ENCODE peak calls at places on chromosomes 11 and 22, in four cellular contexts. P is right lobe of liver, X is GM12865, N is A549. A is an unnamed sample.

GRCh38 chr22:44523981-44524759 is 26.1 kb upstream of the RTL6 start:
- DNase-seq in P (peak; percentile 26), X (no peak), N (no peak), A (no peak)

GRCh38 chr11:86954288-86955110 is 696 bp downstream of the FZD4 start:
- DNase-seq in P (peak; percentile 61), X (peak; percentile 7), N (peak; percentile 33), A (peak; percentile 45)

GRCh38 chr11:15142838-15143237 is 28.1 kb downstream of the INSC start:
- DNase-seq in P (no peak), X (no peak), N (no peak), A (no peak)

GRCh38 chr22:42397332-42398246 is 34.6 kb downstream of the NFAM1 start:
- DNase-seq in P (no peak), X (peak; percentile 65), N (no peak), A (no peak)

GRCh38 chr22:46224044-46224746 is 25.9 kb downstream of the CDPF1 start:
- DNase-seq in P (peak; percentile 67), X (no peak), N (no peak), A (no peak)

GRCh38 chr11:75351541-75352416 is at the start of gene ARRB1:
- DNase-seq in P (peak; percentile 69), X (peak; percentile 49), N (peak; percentile 70), A (peak; percentile 73)

GRCh38 chr11:47407746-47408590 is at the start of gene SLC39A13:
- DNase-seq in P (peak; percentile 97), X (peak; percentile 99), N (peak; percentile 97), A (peak; percentile 99)

GRCh38 chr11:95269402-95269801 is 38.4 kb upstream of the SESN3 start:
- DNase-seq in P (no peak), X (no peak), N (no peak), A (no peak)

GRCh38 chr22:39207141-39208012 is 37.4 kb downstream of the PDGFB start:
- DNase-seq in P (no peak), X (no peak), N (no peak), A (no peak)

GRCh38 chr11:19982761-19983495 is 177.3 kb downstream of the DBX1 start:
- DNase-seq in P (no peak), X (no peak), N (no peak), A (no peak)

GRCh38 chr11:13440100-13440855 is 22.7 kb downstream of the BTBD10 start:
- DNase-seq in P (no peak), X (no peak), N (peak; percentile 58), A (no peak)

GRCh38 chr11:119100246-119100959 is 1.2 kb downstream of the DPAGT1 start:
- DNase-seq in P (no peak), X (no peak), N (peak; percentile 50), A (no peak)

GRCh38 chr11:18705651-18706281 is 7.2 kb downstream of the TMEM86A start:
- DNase-seq in P (no peak), X (no peak), N (no peak), A (peak; percentile 82)

GRCh38 chr22:42300286-42301071 is 30.0 kb upstream of the TCF20 start:
- DNase-seq in P (no peak), X (peak; percentile 58), N (no peak), A (peak; percentile 53)

GRCh38 chr11:16791494-16791961 is 53.1 kb downstream of the C11orf58 start:
- DNase-seq in P (no peak), X (no peak), N (peak; percentile 68), A (peak; percentile 70)

GRCh38 chr22:47695176-47695575 is 932.7 kb downstream of the TBC1D22A start:
- DNase-seq in P (no peak), X (peak; percentile 65), N (no peak), A (no peak)

GRCh38 chr11:61294717-61295595 is at the start of gene VWCE:
- DNase-seq in P (peak; percentile 72), X (peak; percentile 90), N (peak; percentile 62), A (peak; percentile 55)

GRCh38 chr22:38569181-38569971 is 607 bp downstream of the DMC1 start:
- DNase-seq in P (peak; percentile 48), X (peak; percentile 26), N (peak; percentile 13), A (no peak)

GRCh38 chr22:45450931-45451651 is 37.6 kb downstream of the RIBC2 start:
- DNase-seq in P (no peak), X (no peak), N (no peak), A (no peak)

GRCh38 chr11:10778217-10778970 is 27.3 kb downstream of the CTR9 start:
- DNase-seq in P (no peak), X (no peak), N (no peak), A (no peak)

DNA sequence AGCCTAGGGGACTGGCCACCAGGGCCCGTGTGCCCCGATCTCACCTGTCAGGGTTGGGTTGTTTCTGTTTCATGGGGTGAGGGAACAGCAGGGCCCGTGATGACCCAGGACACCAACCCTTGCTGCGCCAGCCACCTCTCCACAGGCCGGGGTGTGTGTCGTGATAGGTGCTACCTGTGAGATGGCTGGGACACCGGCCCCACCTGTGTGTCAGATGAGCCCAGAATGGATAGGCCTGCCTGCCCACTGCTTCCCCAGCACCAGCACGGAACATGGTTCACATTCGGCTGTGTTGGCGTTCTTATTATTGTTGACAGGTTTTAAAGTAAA is 7.1 kb downstream of the CLDN5 start:
- DNase-seq in P (no peak), X (no peak), N (no peak), A (no peak)
- H3K4me3 ChIP-seq in P (no peak overlapping the region), X (no peak overlapping the region), N (no peak overlapping the region), A (no peak overlapping the region)

GRCh38 chr11:103942646-103943045 is 93.8 kb upstream of the DDI1 start:
- DNase-seq in P (no peak), X (no peak), N (no peak), A (no peak)

GRCh38 chr11:103936059-103936458 is 100.4 kb upstream of the DDI1 start:
- DNase-seq in P (no peak), X (no peak), N (no peak), A (no peak)

GRCh38 chr11:103944251-103944944 is 92.0 kb upstream of the DDI1 start:
- DNase-seq in P (no peak), X (no peak), N (no peak), A (no peak)

GRCh38 chr11:103939694-103940093 is 96.7 kb upstream of the DDI1 start:
- DNase-seq in P (no peak), X (no peak), N (no peak), A (no peak)

DNA sequence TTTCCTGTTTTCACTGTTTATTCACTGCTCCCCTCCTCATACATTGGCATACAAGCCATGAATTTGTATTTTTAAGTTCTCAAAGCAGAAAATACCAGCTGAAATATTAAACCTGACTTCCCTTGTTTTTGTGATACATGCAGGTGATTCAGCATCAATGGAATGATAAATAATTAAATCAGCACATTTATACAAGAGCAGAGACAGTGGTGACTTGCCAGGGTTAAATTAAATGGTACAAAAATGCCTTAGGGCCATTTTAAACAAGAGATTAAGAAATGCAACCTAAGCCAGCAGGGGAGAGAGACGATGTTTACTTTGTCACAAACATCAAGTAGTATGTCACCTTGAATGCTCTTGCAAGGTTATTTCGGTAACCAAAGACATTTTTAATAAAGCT is 95.9 kb upstream of the DDI1 start:
- DNase-seq in P (no peak), X (no peak), N (no peak), A (no peak)
- H3K4me3 ChIP-seq in P (no peak overlapping the region), X (no peak overlapping the region), N (no peak overlapping the region), A (no peak overlapping the region)

DNA sequence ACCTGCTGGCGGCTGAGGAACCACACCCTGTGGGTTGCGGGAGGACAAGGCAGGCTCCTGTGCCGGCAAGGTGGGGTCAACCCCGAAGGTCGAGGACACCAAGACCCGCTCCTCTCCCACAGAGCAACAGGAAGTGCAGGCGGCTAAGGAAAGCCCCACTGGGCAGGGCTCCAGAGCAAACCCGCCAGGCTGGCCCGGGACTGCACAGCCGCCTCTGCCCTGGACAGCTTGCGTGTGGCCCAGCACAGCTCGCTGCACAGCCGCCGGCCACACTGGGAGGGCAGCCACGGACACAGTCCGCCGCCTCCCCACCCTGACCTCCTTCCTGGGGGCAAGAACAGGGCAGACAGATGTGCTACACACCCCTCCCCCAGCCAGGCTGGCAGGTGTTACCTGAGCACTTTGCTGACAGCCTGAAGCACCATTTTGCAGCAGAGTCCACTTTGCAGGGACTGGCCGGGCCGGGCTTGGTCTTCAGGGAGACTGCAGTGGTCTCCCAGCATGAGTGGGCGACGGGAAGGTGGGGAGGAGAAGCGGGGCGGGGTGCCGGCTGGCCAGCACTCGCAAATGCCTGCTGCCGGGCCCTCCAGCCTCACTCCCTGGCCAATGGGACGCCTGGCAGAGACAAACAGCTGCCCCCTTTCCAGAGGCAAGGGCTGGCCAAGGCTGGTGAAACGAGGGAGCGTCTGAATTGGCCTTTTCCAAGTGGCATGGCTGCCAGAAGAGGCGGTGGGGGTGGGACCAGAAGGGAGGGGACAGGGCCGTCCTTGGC is at the start of gene MOB2:
- DNase-seq in P (no peak), X (peak; percentile 23), N (no peak), A (peak; percentile 84)
- H3K4me3 ChIP-seq in P (no peak within 1 kb of the TSS), X (no peak within 1 kb of the TSS), N (no peak within 1 kb of the TSS), A (no peak within 1 kb of the TSS)

GRCh38 chr11:64762916-64763803 is 3.4 kb upstream of the PYGM start:
- DNase-seq in P (no peak), X (no peak), N (no peak), A (peak; percentile 50)
- H3K4me3 ChIP-seq in P (no peak overlapping the region), X (no peak overlapping the region), N (no peak overlapping the region), A (no peak overlapping the region)

DNA sequence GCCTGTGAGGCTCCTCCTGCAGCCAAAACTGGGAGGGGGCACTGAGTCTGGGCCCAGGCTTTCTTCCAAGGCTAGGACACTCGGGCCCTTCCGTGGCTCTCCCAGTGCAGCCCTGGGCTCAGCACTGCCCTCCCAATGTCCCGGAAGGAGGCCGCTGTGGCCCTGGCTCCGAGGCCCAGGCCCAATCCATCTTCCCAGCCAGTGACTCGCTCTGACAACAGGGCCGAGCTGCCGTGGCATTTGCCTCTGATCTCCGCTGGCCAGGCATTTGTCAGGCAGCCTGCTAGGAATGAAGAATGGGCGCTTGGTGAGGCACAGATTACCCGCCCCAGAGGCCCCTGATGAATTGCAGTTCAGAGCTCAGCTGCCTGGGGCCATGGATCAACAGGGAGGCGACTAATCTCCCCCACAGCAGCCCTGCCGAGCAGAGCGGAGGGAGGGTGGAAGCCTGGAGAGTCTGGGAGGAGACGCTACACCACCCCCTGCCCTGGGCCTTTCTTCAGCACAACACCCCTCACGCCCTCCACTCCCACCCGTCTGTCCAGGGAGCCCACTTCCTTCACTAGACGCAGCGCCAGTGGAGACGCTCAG is 8.3 kb downstream of the FXYD2 start:
- DNase-seq in P (no peak), X (peak; percentile 37), N (no peak), A (no peak)
- H3K4me3 ChIP-seq in P (no peak overlapping the region), X (peak overlapping the region; percentile 56), N (no peak overlapping the region), A (no peak overlapping the region)

GRCh38 chr22:30969532-30970355 is 679 bp downstream of the TUG1 start:
- DNase-seq in P (no peak), X (peak; percentile 80), N (peak; percentile 6), A (no peak)

GRCh38 chr22:30964858-30965257 is 3.7 kb downstream of the MORC2 start:
- DNase-seq in P (no peak), X (no peak), N (no peak), A (no peak)

GRCh38 chr22:30968015-30968923 is at the start of gene MORC2:
- DNase-seq in P (peak; percentile 79), X (peak; percentile 77), N (peak; percentile 27), A (no peak)

GRCh38 chr22:30968924-30969531 is at the start of gene TUG1:
- DNase-seq in P (peak; percentile 99), X (peak; percentile 99), N (peak; percentile 95), A (peak; percentile 97)

GRCh38 chr22:30970356-30970746 is 1.3 kb downstream of the TUG1 start:
- DNase-seq in P (no peak), X (no peak), N (no peak), A (no peak)
- H3K4me3 ChIP-seq in P (peak overlapping the region; percentile 80), X (peak overlapping the region; percentile 97), N (peak overlapping the region; percentile 90), A (peak overlapping the region; percentile 80)